ENCODE peak calls at places on chromosomes 7 and 10, in eight cellular contexts. V, A, J, Q, M, H, U and O are unnamed samples. For H3K4me1, the result is how much of the 10 kb centered on the place peaks cover.

GRCh38 chr10:22604314-22605091 is 109.9 kb downstream of the PIP4K2A start:
- DNase-seq in V (no peak), J (no peak), A (no peak), H (no peak), U (no peak), Q (no peak), M (no peak), O (no peak)

GRCh38 chr7:150755473-150756099 is 18.4 kb downstream of the GIMAP5 start:
- DNase-seq in U (no peak), J (no peak), Q (no peak), H (peak), V (no peak), M (no peak), A (no peak), O (no peak)

GRCh38 chr10:52308251-52309031 is 5.6 kb upstream of the DKK1 start:
- DNase-seq in J (no peak), Q (peak), H (peak), A (peak), U (peak), M (peak), V (peak), O (peak)

GRCh38 chr10:113519616-113520015 is 33.2 kb upstream of the HABP2 start:
- DNase-seq in H (no peak), Q (no peak), M (no peak), V (no peak), J (no peak), A (no peak), U (no peak), O (peak)

GRCh38 chr10:86209726-86210125 is 156.9 kb downstream of the GRID1 start:
- DNase-seq in V (no peak), Q (no peak), J (no peak), H (no peak), U (no peak), M (no peak), A (peak), O (no peak)

GRCh38 chr10:91464500-91464899 is 54.4 kb downstream of the HECTD2 start:
- DNase-seq in A (no peak), U (no peak), J (no peak), V (no peak), H (no peak), Q (no peak), M (no peak), O (no peak)

GRCh38 chr7:27156508-27156898 is at the start of gene HOXA7:
- DNase-seq in H (no peak), A (peak), U (peak), M (no peak), V (peak), Q (no peak), J (no peak), O (no peak)

GRCh38 chr7:74083928-74084721 is 521 bp downstream of the LIMK1 start:
- DNase-seq in Q (peak), U (no peak), J (no peak), V (peak), M (peak), H (peak), A (no peak), O (peak)

GRCh38 chr10:61250131-61250530 is 203.1 kb downstream of the TMEM26 start:
- DNase-seq in H (no peak), J (no peak), M (no peak), V (no peak), U (no peak), A (no peak), Q (no peak), O (no peak)

GRCh38 chr10:21527634-21528451 is 2.4 kb upstream of the SKIDA1 start:
- DNase-seq in H (no peak), Q (no peak), A (no peak), U (no peak), M (peak), V (no peak), J (no peak), O (no peak)

GRCh38 chr10:86937502-86938154 is 19.8 kb downstream of the MMRN2 start:
- DNase-seq in V (no peak), J (no peak), U (no peak), M (no peak), A (no peak), Q (no peak), H (no peak), O (no peak)

GRCh38 chr7:96685353-96685752 is 24.3 kb downstream of the SEM1 start:
- DNase-seq in M (no peak), J (no peak), Q (no peak), V (no peak), U (no peak), A (no peak), H (no peak), O (no peak)

GRCh38 chr10:32139223-32140073 is 83.2 kb upstream of the KIF5B start:
- DNase-seq in H (peak), J (peak), A (peak), M (peak), Q (peak), V (no peak), U (peak), O (peak)

GRCh38 chr7:102306916-102307677 is 20.4 kb downstream of the SH2B2 start:
- DNase-seq in J (no peak), A (peak), Q (peak), U (peak), M (peak), H (peak), V (peak), O (peak)

GRCh38 chr7:42677751-42678231 is 234.1 kb downstream of the C7orf25 start:
- DNase-seq in M (peak), J (no peak), H (no peak), U (no peak), A (no peak), V (no peak), Q (no peak), O (no peak)

GRCh38 chr7:15326044-15326644 is 235.7 kb downstream of the AGMO start:
- DNase-seq in A (no peak), V (peak), H (no peak), Q (no peak), M (peak), U (no peak), J (peak), O (peak)

GRCh38 chr7:124791426-124791825 is 25.8 kb upstream of the GPR37 start:
- DNase-seq in M (no peak), A (no peak), U (no peak), Q (no peak), J (no peak), H (no peak), V (no peak), O (no peak)

GRCh38 chr7:36895112-36895511 is 170.8 kb upstream of the AOAH start:
- DNase-seq in V (no peak), Q (no peak), U (no peak), M (peak), A (no peak), J (no peak), H (no peak), O (no peak)

GRCh38 chr10:25175527-25176420 is 973 bp downstream of the GPR158 start:
- DNase-seq in A (no peak), J (no peak), H (no peak), U (no peak), M (peak), V (no peak), Q (no peak), O (peak)

GRCh38 chr10:60606343-60607080 is 171.8 kb upstream of the CDK1 start:
- DNase-seq in U (no peak), H (no peak), J (no peak), A (no peak), Q (no peak), M (peak), V (no peak), O (no peak)

GRCh38 chr7:148714498-148714897 is 15.8 kb downstream of the CUL1 start:
- DNase-seq in Q (no peak), U (no peak), H (no peak), J (no peak), M (no peak), A (no peak), V (no peak), O (no peak)

GRCh38 chr10:58400609-58401008 is 15.4 kb downstream of the TFAM start:
- DNase-seq in J (no peak), Q (no peak), A (no peak), V (no peak), H (no peak), U (no peak), M (peak), O (no peak)

GRCh38 chr7:87982163-87982562 is 48.1 kb downstream of the ADAM22 start:
- DNase-seq in J (no peak), V (no peak), A (no peak), Q (no peak), U (no peak), H (no peak), M (no peak), O (no peak)

GRCh38 chr7:21943436-21943835 is 2.3 kb downstream of the CDCA7L start:
- DNase-seq in U (no peak), V (peak), J (no peak), A (no peak), M (no peak), Q (no peak), H (no peak), O (no peak)
- H3K4me1 ChIP-seq in U (under half), V (half or more), J (under half), A (half or more), M (under half), Q (half or more), H (under half), O (under half)

GRCh38 chr7:4025211-4025610 is 656.9 kb upstream of the FOXK1 start:
- DNase-seq in J (no peak), A (no peak), M (no peak), V (no peak), H (no peak), U (no peak), Q (no peak), O (no peak)

GRCh38 chr7:4028221-4028620 is 653.9 kb upstream of the FOXK1 start:
- DNase-seq in U (no peak), A (no peak), J (no peak), V (no peak), Q (no peak), H (no peak), M (no peak), O (no peak)

GRCh38 chr7:4026941-4027340 is 655.2 kb upstream of the FOXK1 start:
- DNase-seq in A (no peak), V (no peak), J (no peak), H (no peak), U (no peak), Q (no peak), M (no peak), O (no peak)

GRCh38 chr7:4024133-4024532 is 658.0 kb upstream of the FOXK1 start:
- DNase-seq in Q (no peak), J (no peak), U (no peak), H (no peak), A (no peak), M (no peak), V (no peak), O (no peak)

DNA sequence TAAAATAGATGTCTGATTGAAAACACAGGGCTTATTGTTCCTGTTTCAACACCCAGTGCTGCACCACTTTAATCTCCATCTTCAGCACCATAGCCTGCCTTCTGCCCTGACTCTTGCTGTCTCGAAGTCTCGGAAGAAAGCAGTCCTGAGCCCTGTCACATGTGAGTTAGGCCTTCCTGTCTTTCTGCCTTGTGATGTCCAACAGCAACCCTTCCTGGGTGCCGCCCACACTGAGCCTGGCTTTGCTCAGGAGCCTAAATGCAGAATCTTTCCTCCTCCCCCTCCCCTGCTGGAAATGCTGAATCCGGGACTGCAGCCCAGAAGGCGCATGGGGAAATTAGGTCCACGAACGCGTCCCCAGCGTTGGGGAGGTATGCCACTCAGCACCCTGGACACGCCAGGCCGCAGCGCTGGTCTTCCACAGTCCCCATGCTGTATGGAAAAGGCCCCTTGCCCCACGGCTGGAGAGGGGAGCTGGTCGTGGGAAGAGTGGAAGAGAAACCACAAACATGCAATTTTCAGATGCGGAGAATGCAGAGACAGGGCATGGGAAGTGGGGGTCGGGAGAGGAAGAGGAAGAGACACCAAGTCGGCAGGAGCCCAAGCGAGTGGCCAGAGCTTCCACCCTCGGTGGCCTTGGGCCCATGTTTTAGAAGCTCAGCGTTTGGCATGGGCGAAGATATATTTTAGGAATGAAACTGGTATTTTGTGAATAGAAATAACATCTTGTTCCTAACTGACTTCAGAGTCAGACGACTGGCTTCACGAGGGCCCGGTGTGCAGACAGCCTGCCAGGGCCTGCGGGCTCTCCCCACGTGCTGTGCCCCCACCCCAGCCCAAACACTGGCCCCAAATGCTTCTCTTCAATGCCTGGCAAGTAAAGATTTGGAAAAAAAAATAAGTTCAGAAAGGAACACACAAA is 656.1 kb upstream of the FOXK1 start:
- DNase-seq in U (no peak), H (no peak), J (no peak), A (no peak), Q (no peak), V (no peak), M (no peak), O (no peak)
- H3K27ac ChIP-seq in U (no peak), H (no peak), J (no peak), A (no peak), Q (no peak), V (no peak), M (no peak), O (no peak)

GRCh38 chr10:33240265-33240664 is 94.2 kb downstream of the NRP1 start:
- DNase-seq in M (no peak), H (no peak), U (no peak), Q (no peak), J (no peak), A (no peak), V (no peak), O (no peak)

GRCh38 chr10:33237736-33238624 is 96.5 kb downstream of the NRP1 start:
- DNase-seq in H (no peak), Q (no peak), M (peak), U (no peak), J (peak), A (no peak), V (no peak), O (peak)

GRCh38 chr10:33239257-33239656 is 95.2 kb downstream of the NRP1 start:
- DNase-seq in V (no peak), M (no peak), H (no peak), A (no peak), Q (no peak), J (no peak), U (no peak), O (no peak)

GRCh38 chr10:33236916-33237315 is 97.6 kb downstream of the NRP1 start:
- DNase-seq in Q (no peak), J (no peak), M (no peak), U (no peak), A (no peak), V (no peak), H (no peak), O (peak)

GRCh38 chr10:33238643-33239042 is 95.8 kb downstream of the NRP1 start:
- DNase-seq in Q (no peak), V (no peak), H (no peak), A (no peak), J (no peak), M (peak), U (no peak), O (no peak)
- H3K4me1 ChIP-seq in Q (half or more), V (under half), H (under half), A (under half), J (under half), M (half or more), U (under half), O (under half)

GRCh38 chr7:7798510-7798909 is 80.1 kb upstream of the RPA3 start:
- DNase-seq in H (no peak), J (no peak), M (no peak), Q (no peak), U (no peak), A (no peak), V (no peak), O (peak)
- H3K27ac ChIP-seq in H (no peak), J (no peak), M (no peak), Q (no peak), U (no peak), A (no peak), V (no peak), O (no peak)

DNA sequence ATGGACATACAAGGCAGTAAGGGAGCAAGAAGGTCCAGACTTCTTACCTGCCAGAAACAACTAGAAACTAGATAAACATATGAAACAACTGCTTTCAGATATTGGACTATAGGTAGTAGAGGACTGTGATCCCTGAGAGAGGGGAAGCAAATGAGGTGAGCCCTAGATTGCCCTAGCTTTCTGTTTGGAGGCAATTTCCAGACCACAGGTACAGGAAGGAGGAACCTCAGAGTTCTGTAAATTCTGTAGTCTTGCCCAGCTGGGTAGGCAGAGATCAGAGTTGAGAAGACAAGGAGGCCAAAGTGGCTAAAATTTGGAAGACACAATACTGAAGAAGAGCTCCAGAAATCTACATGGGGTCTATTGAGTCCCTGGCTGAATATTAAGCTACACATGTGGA is 21.0 kb downstream of the CDK6 start:
- DNase-seq in H (no peak), M (no peak), A (no peak), J (no peak), V (no peak), Q (no peak), U (no peak), O (no peak)
- H3K4me1 ChIP-seq in H (under half), M (under half), A (under half), J (under half), V (half or more), Q (half or more), U (under half), O (under half)

GRCh38 chr7:24741691-24742639 is 15.3 kb downstream of the GSDME start:
- DNase-seq in J (no peak), H (peak), M (peak), Q (no peak), V (no peak), U (peak), A (no peak), O (peak)
- H3K27ac ChIP-seq in J (no peak), H (no peak), M (peak), Q (no peak), V (no peak), U (peak), A (no peak), O (no peak)

DNA sequence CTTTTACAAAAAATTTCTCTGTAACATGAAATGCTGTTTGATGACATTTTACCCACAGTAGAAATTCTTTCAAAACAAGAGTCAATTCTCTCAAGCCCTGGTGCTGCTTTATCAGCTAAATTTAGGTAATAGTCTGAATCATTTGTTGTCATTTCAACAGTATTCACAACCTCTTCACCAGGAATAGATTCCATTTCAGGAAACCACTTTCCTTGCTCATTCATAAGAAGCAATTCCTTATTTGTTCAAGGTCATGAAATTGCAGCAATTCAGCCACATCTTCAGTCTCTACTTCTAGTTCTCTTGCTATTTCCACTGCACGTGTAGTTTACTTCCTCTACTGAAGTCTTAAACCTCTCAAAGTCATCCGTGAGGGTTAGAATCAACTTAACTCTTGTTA is 14.1 kb downstream of the STAG3 start:
- DNase-seq in M (peak), H (no peak), A (no peak), U (no peak), J (no peak), Q (no peak), V (no peak), O (no peak)
- H3K4me1 ChIP-seq in M (under half), H (under half), A (under half), U (under half), J (under half), Q (under half), V (under half), O (under half)

GRCh38 chr10:72000073-72001025 is 36.2 kb downstream of the CHST3 start:
- DNase-seq in A (no peak), J (no peak), M (no peak), Q (no peak), V (no peak), U (no peak), H (no peak), O (no peak)

GRCh38 chr10:71999360-72000072 is 35.3 kb downstream of the CHST3 start:
- DNase-seq in U (no peak), V (no peak), H (peak), Q (peak), J (no peak), M (peak), A (peak), O (peak)

GRCh38 chr10:71998840-71999194 is 34.6 kb downstream of the CHST3 start:
- DNase-seq in J (no peak), Q (peak), A (peak), M (peak), V (no peak), U (peak), H (peak), O (peak)

GRCh38 chr10:71996598-71997371 is 32.6 kb downstream of the CHST3 start:
- DNase-seq in H (no peak), M (no peak), Q (no peak), V (no peak), U (no peak), A (no peak), J (no peak), O (no peak)

DNA sequence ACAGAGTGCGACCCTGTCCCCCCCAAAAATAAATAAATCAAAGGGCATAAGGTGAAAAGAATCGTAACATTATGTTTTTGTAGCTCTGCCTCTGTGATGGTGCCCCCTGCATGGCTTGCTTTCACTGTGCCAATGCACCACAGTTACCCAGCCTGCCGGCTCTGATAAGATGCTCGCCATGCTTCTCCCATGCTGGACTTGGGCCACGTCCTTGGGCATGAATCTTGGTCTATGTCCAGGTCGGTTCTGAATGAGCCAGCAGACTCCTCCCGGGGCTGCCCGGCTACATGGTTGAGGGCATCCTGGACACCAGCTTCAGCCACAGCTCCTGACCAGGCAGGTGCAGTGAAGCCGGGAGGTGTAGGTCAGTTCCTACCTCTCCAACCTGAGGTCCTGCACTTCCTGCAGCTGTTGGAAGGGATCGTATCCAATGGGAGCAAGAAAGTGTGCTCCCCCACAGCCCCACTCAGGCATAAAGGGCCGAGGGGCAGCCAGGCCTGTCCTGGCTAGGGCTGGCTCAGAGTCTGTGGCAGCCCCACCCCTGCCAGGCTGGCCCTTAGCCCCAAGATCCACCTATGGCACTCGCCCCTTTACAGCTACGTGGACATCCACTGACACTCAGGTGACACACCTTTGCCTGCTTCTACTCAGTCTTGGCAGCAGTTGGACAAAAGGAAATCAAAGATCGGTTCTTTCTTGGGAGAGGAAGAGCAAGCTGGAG is 34.1 kb downstream of the CHST3 start:
- DNase-seq in U (no peak), H (peak), A (peak), J (no peak), M (no peak), V (no peak), Q (peak), O (no peak)
- H3K27ac ChIP-seq in U (peak), H (peak), A (peak), J (peak), M (no peak), V (no peak), Q (peak), O (no peak)